ENCODE peak calls at places on chromosomes 5 and 9, in seven cellular contexts. T is fibroblast of lung, V is GM23338, N is endothelial cell of umbilical vein, O is keratinocyte, B is osteoblast, M is GM23248. U is an unnamed sample. For H3K79me2 and H4K20me1, the result is how much of the 10 kb centered on the place peaks cover.

GRCh38 chr9:108536836-108537601 is 318.8 kb downstream of the ACTL7B start:
- DNase-seq in T (peak), V (no peak), N (no peak), O (no peak), B (no peak), M (no peak), U (peak)

GRCh38 chr9:34124923-34125322 is 1.6 kb downstream of the DCAF12 start:
- DNase-seq in T (no peak), V (peak), N (no peak), O (no peak), B (peak), M (peak), U (no peak)

GRCh38 chr9:89037891-89038290 is 46.6 kb downstream of the S1PR3 start:
- DNase-seq in T (no peak), V (no peak), N (no peak), O (peak), B (no peak), M (no peak), U (no peak)

GRCh38 chr5:139757727-139758509 is 37.7 kb upstream of the PSD2 start:
- DNase-seq in T (no peak), V (no peak), N (no peak), O (no peak), B (peak), M (no peak), U (no peak)

GRCh38 chr9:76642701-76643209 is 121.5 kb upstream of the PCA3 start:
- DNase-seq in T (no peak), V (no peak), N (no peak), O (no peak), B (no peak), M (no peak), U (no peak)

GRCh38 chr9:123149067-123149466 is 115.6 kb downstream of the GPR21 start:
- DNase-seq in T (no peak), V (no peak), N (no peak), O (no peak), B (no peak), M (no peak), U (no peak)

GRCh38 chr9:36163049-36163839 is 5.9 kb upstream of the CCIN start:
- DNase-seq in T (peak), V (peak), N (peak), O (no peak), B (peak), M (peak), U (peak)

GRCh38 chr9:107249131-107249533 is 33.9 kb upstream of the RAD23B start:
- DNase-seq in T (peak), V (peak), N (no peak), O (no peak), B (no peak), M (peak), U (peak)

GRCh38 chr5:94153736-94154450 is 412.5 kb upstream of the POU5F2 start:
- DNase-seq in T (peak), V (no peak), N (no peak), O (no peak), B (no peak), M (peak), U (peak)

GRCh38 chr9:19113964-19114679 is 11.4 kb upstream of the HAUS6 start:
- DNase-seq in T (no peak), V (no peak), N (no peak), O (no peak), B (peak), M (no peak), U (no peak)

GRCh38 chr5:85132269-85132668 is 747.6 kb upstream of the EDIL3 start:
- DNase-seq in T (peak), V (no peak), N (no peak), O (no peak), B (no peak), M (no peak), U (peak)

GRCh38 chr5:1336749-1337489 is 8.0 kb downstream of the CLPTM1L start:
- DNase-seq in T (no peak), V (no peak), N (no peak), O (no peak), B (peak), M (no peak), U (no peak)

GRCh38 chr5:172319708-172320441 is 36.3 kb upstream of the UBTD2 start:
- DNase-seq in T (no peak), V (no peak), N (no peak), O (no peak), B (no peak), M (peak), U (no peak)

GRCh38 chr5:88692979-88693932 is 189.7 kb downstream of the MEF2C start:
- DNase-seq in T (no peak), V (peak), N (no peak), O (no peak), B (peak), M (no peak), U (no peak)

GRCh38 chr9:130501645-130502044 is 56.9 kb downstream of the ASS1 start:
- DNase-seq in T (no peak), V (no peak), N (no peak), O (no peak), B (peak), M (peak), U (no peak)

GRCh38 chr9:23598994-23599393 is 227.0 kb downstream of the ELAVL2 start:
- DNase-seq in T (no peak), V (no peak), N (no peak), O (no peak), B (no peak), M (no peak), U (no peak)

GRCh38 chr5:102747386-102748166 is 7.5 kb upstream of the PAM start:
- DNase-seq in T (no peak), V (peak), N (no peak), O (no peak), B (no peak), M (no peak), U (no peak)
- H3K79me2 ChIP-seq in T (under half), V (under half), N (under half), O (under half), B (under half), M (under half), U (under half)

GRCh38 chr5:14242871-14243383 is 99.8 kb downstream of the TRIO start:
- DNase-seq in T (no peak), V (no peak), N (no peak), O (no peak), B (no peak), M (no peak), U (no peak)
- H4K20me1 ChIP-seq in T (under half), V (under half), N (under half), O (under half), B (half or more), M (under half), U (half or more)

DNA sequence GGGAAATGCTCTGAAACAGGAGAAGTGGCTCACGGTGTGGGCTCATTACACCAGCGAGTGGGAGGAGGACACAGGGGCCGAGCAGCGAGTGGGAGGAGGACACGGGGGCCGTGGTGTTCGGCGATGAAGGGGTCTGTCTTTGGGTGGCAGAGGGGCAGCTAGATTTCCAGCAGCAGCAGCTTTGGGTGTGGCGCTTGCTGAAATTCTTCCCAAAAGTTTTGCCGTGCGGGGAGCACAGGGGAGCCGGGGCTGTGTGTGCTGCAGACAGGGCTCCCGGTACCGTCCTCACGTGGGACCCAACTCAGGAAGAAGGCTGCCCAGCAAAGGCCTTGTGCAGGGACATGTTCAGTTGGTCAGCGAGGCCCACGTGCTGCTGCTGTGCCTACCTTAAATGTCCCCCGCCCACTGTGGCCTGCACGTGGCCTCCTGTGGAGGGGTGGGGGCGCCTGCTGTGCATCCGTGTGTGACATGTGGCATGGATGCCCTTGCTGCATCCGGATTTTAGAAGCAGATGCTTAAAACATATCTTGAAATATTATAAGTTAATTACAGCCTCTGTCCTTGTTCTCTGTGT is 124.3 kb upstream of the CACNA1B start:
- DNase-seq in T (no peak), V (no peak), N (no peak), O (no peak), B (peak), M (no peak), U (no peak)
- H3K79me2 ChIP-seq in T (under half), V (half or more), N (under half), O (under half), B (under half), M (under half), U (under half)

GRCh38 chr9:77989437-77989836 is 42.2 kb downstream of the GNAQ start:
- DNase-seq in T (no peak), V (no peak), N (no peak), O (no peak), B (no peak), M (no peak), U (no peak)

GRCh38 chr9:77982985-77983662 is 48.5 kb downstream of the GNAQ start:
- DNase-seq in T (no peak), V (no peak), N (no peak), O (no peak), B (no peak), M (no peak), U (no peak)

GRCh38 chr9:77987104-77987656 is 44.4 kb downstream of the GNAQ start:
- DNase-seq in T (no peak), V (no peak), N (no peak), O (no peak), B (no peak), M (no peak), U (no peak)

GRCh38 chr9:77987880-77988525 is 43.6 kb downstream of the GNAQ start:
- DNase-seq in T (no peak), V (no peak), N (peak), O (no peak), B (no peak), M (no peak), U (no peak)

DNA sequence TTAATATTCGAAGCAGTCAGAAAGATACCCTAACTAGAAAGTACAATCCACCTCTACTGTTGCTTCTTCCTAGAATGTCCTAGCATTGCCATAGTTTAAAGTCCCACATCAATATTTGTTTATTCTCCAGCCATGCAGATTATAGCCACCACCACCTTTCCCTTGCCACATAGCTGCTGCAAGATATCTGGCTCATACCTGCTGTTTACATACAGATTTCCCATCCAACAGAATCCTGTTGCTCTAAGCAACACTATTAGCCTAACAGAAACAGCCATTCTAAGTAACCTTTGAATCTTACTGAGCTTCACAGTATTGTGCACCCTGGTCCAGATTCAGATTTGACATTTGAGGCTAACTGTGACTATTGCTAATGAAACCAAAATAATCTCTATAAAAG is 45.6 kb downstream of the GNAQ start:
- DNase-seq in T (no peak), V (no peak), N (no peak), O (no peak), B (no peak), M (no peak), U (no peak)
- H4K20me1 ChIP-seq in T (under half), V (under half), N (under half), O (under half), B (under half), M (under half), U (half or more)

GRCh38 chr9:100668024-100668423 is 90.1 kb downstream of the CAVIN4 start:
- DNase-seq in T (no peak), V (no peak), N (no peak), O (no peak), B (no peak), M (no peak), U (no peak)
- H3K79me2 ChIP-seq in T (under half), V (under half), N (under half), O (under half), B (under half), M (under half), U (under half)

DNA sequence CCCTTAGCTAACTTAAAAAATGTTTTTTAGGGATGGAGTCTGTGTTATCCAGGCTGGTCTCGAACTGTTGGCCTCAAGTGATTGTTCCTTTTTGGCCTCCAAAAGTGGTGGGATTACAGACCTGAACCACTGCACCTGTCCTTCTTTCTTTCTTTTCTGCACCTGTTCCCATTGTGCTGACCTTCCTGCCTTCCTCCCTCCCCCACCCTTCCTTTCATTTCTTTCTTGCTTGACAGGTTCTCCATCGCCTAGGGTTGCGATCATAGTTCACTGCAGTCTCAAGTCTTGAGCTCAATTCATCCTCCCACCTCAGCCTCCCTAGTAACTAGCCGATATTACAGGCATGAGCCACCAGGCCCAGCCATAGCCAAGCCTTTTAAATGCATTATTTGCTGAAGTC is 20.6 kb downstream of the JMY start:
- DNase-seq in T (no peak), V (peak), N (no peak), O (no peak), B (no peak), M (no peak), U (no peak)
- H4K20me1 ChIP-seq in T (under half), V (under half), N (under half), O (under half), B (under half), M (under half), U (under half)

GRCh38 chr5:173554038-173554955 is 62.2 kb downstream of the BOD1 start:
- DNase-seq in T (no peak), V (no peak), N (no peak), O (no peak), B (no peak), M (peak), U (no peak)
- H3K79me2 ChIP-seq in T (under half), V (under half), N (under half), O (under half), B (under half), M (under half), U (under half)

U was measured in astrocyte.